ENCODE peak calls at places on chromosomes 6 and 20, in nine cellular contexts. I is uterus; W is CD8-positive, alpha-beta T cell; D is endothelial cell of umbilical vein; V is CD8-positive, alpha-beta memory T cell; B is psoas muscle; H is effector memory CD4-positive, alpha-beta T cell; C is lung; N is suprapubic skin. U is an unnamed sample.

GRCh38 chr6:107813555-107814194 is 10.4 kb downstream of the SCML4 start:
- DNase-seq in C (no peak), D (no peak), I (no peak), W (no peak), N (no peak), V (no peak), B (no peak), H (no peak), U (no peak)

GRCh38 chr6:115891111-115891669 is 169.5 kb downstream of the FRK start:
- DNase-seq in B (no peak), W (no peak), V (no peak), I (no peak), C (no peak), H (no peak), D (no peak), N (no peak), U (no peak)

GRCh38 chr20:38271609-38272120 is 11.1 kb upstream of the KIAA1755 start:
- DNase-seq in W (no peak), I (no peak), C (no peak), N (no peak), V (no peak), H (no peak), D (no peak), B (no peak), U (no peak)

GRCh38 chr6:122154912-122155516 is 244.4 kb upstream of the HSF2 start:
- DNase-seq in V (no peak), H (no peak), N (no peak), C (no peak), W (no peak), D (no peak), I (no peak), B (no peak), U (no peak)

GRCh38 chr6:133467982-133468380 is 226.8 kb downstream of the EYA4 start:
- DNase-seq in B (no peak), C (no peak), I (no peak), W (no peak), V (no peak), D (no peak), N (no peak), H (no peak), U (no peak)

GRCh38 chr6:29737707-29738630 is 14.7 kb downstream of the HLA-F start:
- DNase-seq in B (peak; percentile 65), W (peak; percentile 55), I (peak; percentile 46), D (peak; percentile 62), H (peak; percentile 53), C (peak; percentile 69), V (peak; percentile 59), N (no peak), U (peak; percentile 78)

GRCh38 chr6:138988469-138988834 is 399 bp upstream of the REPS1 start:
- DNase-seq in N (no peak), D (no peak), W (no peak), C (no peak), V (no peak), B (no peak), I (no peak), H (no peak), U (no peak)

GRCh38 chr6:134317471-134318131 is at the start of gene SGK1:
- DNase-seq in W (peak; percentile 7), D (peak; percentile 29), N (no peak), H (no peak), V (no peak), C (no peak), B (no peak), I (peak; percentile 32), U (peak; percentile 16)

GRCh38 chr20:51700809-51701285 is 67.3 kb downstream of the ATP9A start:
- DNase-seq in V (no peak), B (no peak), D (peak; percentile 65), H (no peak), C (no peak), I (no peak), N (no peak), W (no peak), U (no peak)

GRCh38 chr20:45578151-45578660 is 878 bp downstream of the WFDC8 start:
- DNase-seq in W (no peak), N (no peak), V (no peak), I (no peak), C (no peak), H (no peak), D (no peak), B (no peak), U (no peak)

GRCh38 chr6:144585217-144585814 is 300.2 kb downstream of the UTRN start:
- DNase-seq in H (no peak), C (no peak), B (no peak), V (no peak), I (no peak), D (peak; percentile 59), N (no peak), W (no peak), U (no peak)

DNA sequence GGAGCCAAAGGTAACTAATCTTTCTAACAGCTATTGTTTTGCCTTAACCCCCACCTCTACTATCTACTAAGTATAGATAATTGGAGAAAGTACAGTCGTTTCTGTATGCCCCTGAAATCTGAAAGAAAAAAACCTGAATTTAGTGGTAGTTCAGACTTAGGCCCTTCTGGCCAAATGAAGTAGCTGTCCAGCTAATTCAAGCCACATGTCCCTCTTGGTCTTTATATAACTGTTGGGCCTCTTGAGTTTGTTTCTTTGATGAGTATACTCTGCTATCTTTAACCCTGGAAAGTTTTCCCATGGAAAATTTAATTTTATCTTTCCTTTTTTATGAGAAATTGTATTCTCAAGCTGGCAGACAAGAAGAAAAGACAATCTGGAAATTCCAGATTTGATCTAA is 73.0 kb upstream of the FAM8A1 start:
- DNase-seq in N (no peak), H (no peak), C (no peak), D (no peak), W (no peak), V (no peak), B (no peak), I (no peak), U (no peak)
- H3K4me3 ChIP-seq in N (no peak overlapping the region), H (no peak overlapping the region), C (no peak overlapping the region), D (no peak overlapping the region), W (no peak overlapping the region), V (no peak overlapping the region), B (no peak overlapping the region), I (no peak overlapping the region), U (no peak overlapping the region)

DNA sequence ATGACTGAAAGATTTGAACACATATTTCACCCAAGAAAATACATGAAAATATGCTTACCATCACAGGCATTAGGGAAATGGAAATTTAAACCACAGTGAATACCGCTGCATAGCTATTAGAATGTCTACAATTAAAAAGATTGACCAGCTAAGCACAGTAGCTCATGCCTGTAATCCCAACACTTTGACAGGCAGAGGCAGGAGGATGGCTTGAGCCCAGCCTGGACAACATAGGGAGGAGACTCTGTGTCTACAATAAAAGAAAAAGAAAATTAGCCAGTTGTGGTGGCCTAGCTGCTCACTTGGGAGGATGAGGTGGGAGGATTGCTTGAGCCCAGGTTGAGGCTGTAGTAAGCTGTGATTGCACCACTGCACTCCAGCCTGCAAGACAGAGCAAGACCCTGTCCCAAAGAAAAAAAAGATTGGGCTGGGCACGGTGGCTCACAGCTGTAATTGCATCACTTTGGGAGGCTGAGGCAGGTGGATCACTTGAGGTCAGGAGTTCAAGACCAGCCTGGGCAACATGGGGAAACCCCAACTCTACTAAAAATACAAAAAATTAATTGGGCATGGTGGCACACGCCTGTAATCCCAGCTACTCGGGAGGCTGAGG is 163.7 kb upstream of the AKAP12 start:
- DNase-seq in I (no peak), D (no peak), W (no peak), V (no peak), B (no peak), H (no peak), C (no peak), N (no peak), U (no peak)
- H3K9me3 ChIP-seq in I (no peaks in the 10 kb centered on the region), D (no peaks in the 10 kb centered on the region), W (no peaks in the 10 kb centered on the region), V (no peaks in the 10 kb centered on the region), B (no peaks in the 10 kb centered on the region), H (no peaks in the 10 kb centered on the region), C (no peaks in the 10 kb centered on the region), N (no peaks in the 10 kb centered on the region), U (no peaks in the 10 kb centered on the region)

GRCh38 chr20:25178563-25179438 is 16.7 kb upstream of the ENTPD6 start:
- DNase-seq in N (no peak), D (peak; percentile 65), I (peak; percentile 37), W (no peak), V (no peak), H (no peak), B (no peak), C (peak; percentile 87), U (peak; percentile 36)

GRCh38 chr20:25177890-25178321 is 17.6 kb upstream of the ENTPD6 start:
- DNase-seq in B (no peak), D (no peak), H (no peak), N (no peak), V (no peak), I (no peak), W (no peak), C (peak; percentile 79), U (no peak)

GRCh38 chr20:25173886-25174308 is 21.6 kb upstream of the ENTPD6 start:
- DNase-seq in W (no peak), B (no peak), I (no peak), N (no peak), C (no peak), D (no peak), V (no peak), H (no peak), U (no peak)

GRCh38 chr20:25176184-25176583 is 19.3 kb upstream of the ENTPD6 start:
- DNase-seq in I (no peak), W (no peak), D (no peak), B (no peak), V (no peak), H (no peak), C (no peak), N (no peak), U (no peak)

DNA sequence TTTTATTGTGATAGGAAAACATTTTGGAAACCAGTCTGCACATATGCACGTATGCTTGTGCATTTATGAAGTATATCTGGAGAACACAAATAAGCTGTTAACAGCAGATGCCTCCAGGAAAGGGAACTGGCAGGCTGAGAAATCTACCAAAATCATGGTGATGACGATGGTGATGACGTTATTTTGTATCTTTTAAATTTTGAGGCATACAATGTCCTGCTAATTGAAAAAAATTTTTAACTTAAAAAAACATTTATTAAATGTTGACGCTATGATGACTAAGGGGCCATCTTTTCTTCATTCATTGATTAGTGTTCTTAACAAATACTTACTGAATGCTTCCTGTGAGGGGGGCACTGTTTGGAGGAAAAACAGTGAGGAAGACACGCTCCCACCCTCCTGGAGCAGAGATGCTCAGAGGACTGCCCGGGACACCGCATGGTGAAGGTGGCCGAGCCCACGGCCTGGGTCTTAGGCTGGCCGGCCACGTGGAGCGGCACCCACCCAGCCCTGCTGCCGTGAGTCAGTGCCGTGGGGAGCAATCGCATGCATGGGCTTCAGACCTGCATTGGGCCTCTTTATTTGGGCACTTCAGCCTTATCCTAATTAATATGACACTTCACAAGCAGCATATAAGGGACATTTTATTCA is 15.9 kb upstream of the ENTPD6 start:
- DNase-seq in N (no peak), C (no peak), B (no peak), V (no peak), H (no peak), W (no peak), I (no peak), D (no peak), U (no peak)
- H3K27ac ChIP-seq in N (no peak overlapping the region), C (no peak overlapping the region), B (no peak overlapping the region), V (no peak overlapping the region), H (no peak overlapping the region), W (no peak overlapping the region), I (no peak overlapping the region), D (no peak overlapping the region), U (no peak overlapping the region)

GRCh38 chr6:10692965-10693538 is 1.4 kb downstream of the C6orf52 start:
- DNase-seq in V (no peak), I (no peak), W (no peak), B (no peak), N (no peak), C (no peak), D (no peak), H (no peak), U (no peak)
- H3K4me3 ChIP-seq in V (peak overlapping the region; percentile 98), I (no peak overlapping the region), W (peak overlapping the region; percentile 97), B (peak overlapping the region; percentile 89), N (peak overlapping the region; percentile 91), C (no peak overlapping the region), D (peak overlapping the region; percentile 93), H (no peak overlapping the region), U (peak overlapping the region; percentile 45)

GRCh38 chr6:18763086-18763485 is 375.9 kb downstream of the RNF144B start:
- DNase-seq in D (no peak), B (no peak), I (no peak), W (no peak), C (no peak), V (no peak), H (no peak), N (no peak), U (no peak)
- H3K9me3 ChIP-seq in D (no peaks in the 10 kb centered on the region), B (no peaks in the 10 kb centered on the region), I (no peaks in the 10 kb centered on the region), W (no peaks in the 10 kb centered on the region), C (peaks cover 3% of the 10 kb centered on the region), V (no peaks in the 10 kb centered on the region), H (no peaks in the 10 kb centered on the region), N (no peaks in the 10 kb centered on the region), U (no peaks in the 10 kb centered on the region)